ENCODE peak calls at places on chromosomes 13 and 19, in six cellular contexts. One of them, this sample, is unnamed. For H3K4me1, the result is how much of the 10 kb centered on the place peaks cover.

GRCh38 chr19:12365094-12365371 is 450 bp downstream of the ZNF442 start:
- DNase-seq in astrocyte: peak
- DNase-seq in upper lobe of right lung: no peak
- DNase-seq in neural progenitor cell: no peak
- DNase-seq in heart left ventricle: peak
- DNase-seq in mucosa of descending colon: no peak
- DNase-seq in this sample: no peak

GRCh38 chr13:110442946-110443632 is 118.4 kb downstream of the RAB20 start:
- DNase-seq in mucosa of descending colon: no peak
- DNase-seq in neural progenitor cell: no peak
- DNase-seq in heart left ventricle: no peak
- DNase-seq in astrocyte: peak
- DNase-seq in upper lobe of right lung: no peak
- DNase-seq in this sample: no peak

GRCh38 chr19:38263696-38264485 is 482 bp upstream of the SPINT2 start:
- DNase-seq in neural progenitor cell: no peak
- DNase-seq in upper lobe of right lung: peak
- DNase-seq in heart left ventricle: no peak
- DNase-seq in astrocyte: peak
- DNase-seq in mucosa of descending colon: peak
- DNase-seq in this sample: no peak

GRCh38 chr13:37608750-37609339 is 10.3 kb upstream of the POSTN start:
- DNase-seq in heart left ventricle: no peak
- DNase-seq in mucosa of descending colon: no peak
- DNase-seq in upper lobe of right lung: no peak
- DNase-seq in neural progenitor cell: no peak
- DNase-seq in astrocyte: no peak
- DNase-seq in this sample: no peak

GRCh38 chr13:52162279-52163101 is 3.1 kb upstream of the NEK3 start:
- DNase-seq in astrocyte: peak
- DNase-seq in upper lobe of right lung: no peak
- DNase-seq in mucosa of descending colon: no peak
- DNase-seq in heart left ventricle: no peak
- DNase-seq in neural progenitor cell: peak
- DNase-seq in this sample: no peak

GRCh38 chr19:43504426-43505185 is at the start of gene PHLDB3:
- DNase-seq in upper lobe of right lung: peak
- DNase-seq in mucosa of descending colon: peak
- DNase-seq in heart left ventricle: peak
- DNase-seq in astrocyte: no peak
- DNase-seq in neural progenitor cell: no peak
- DNase-seq in this sample: no peak

GRCh38 chr13:75455962-75456361 is 26.0 kb downstream of the TBC1D4 start:
- DNase-seq in heart left ventricle: no peak
- DNase-seq in astrocyte: no peak
- DNase-seq in mucosa of descending colon: no peak
- DNase-seq in neural progenitor cell: no peak
- DNase-seq in upper lobe of right lung: no peak
- DNase-seq in this sample: no peak

GRCh38 chr13:110813646-110814624 is 100.4 kb downstream of the ING1 start:
- DNase-seq in mucosa of descending colon: no peak
- DNase-seq in heart left ventricle: no peak
- DNase-seq in neural progenitor cell: no peak
- DNase-seq in upper lobe of right lung: peak
- DNase-seq in astrocyte: no peak
- DNase-seq in this sample: peak

GRCh38 chr19:799076-799881 is 2.0 kb downstream of the PTBP1 start:
- DNase-seq in heart left ventricle: no peak
- DNase-seq in neural progenitor cell: peak
- DNase-seq in mucosa of descending colon: peak
- DNase-seq in astrocyte: peak
- DNase-seq in upper lobe of right lung: no peak
- DNase-seq in this sample: no peak

GRCh38 chr19:56111601-56112312 is 9.3 kb downstream of the ZNF787 start:
- DNase-seq in mucosa of descending colon: peak
- DNase-seq in heart left ventricle: peak
- DNase-seq in astrocyte: no peak
- DNase-seq in neural progenitor cell: peak
- DNase-seq in upper lobe of right lung: peak
- DNase-seq in this sample: peak

GRCh38 chr13:55219538-55219937 is 1921.2 kb upstream of the PRR20A start:
- DNase-seq in upper lobe of right lung: no peak
- DNase-seq in heart left ventricle: no peak
- DNase-seq in astrocyte: no peak
- DNase-seq in neural progenitor cell: peak
- DNase-seq in mucosa of descending colon: no peak
- DNase-seq in this sample: no peak

GRCh38 chr13:41581884-41582547 is 124.7 kb downstream of the RGCC start:
- DNase-seq in neural progenitor cell: no peak
- DNase-seq in astrocyte: peak
- DNase-seq in mucosa of descending colon: no peak
- DNase-seq in upper lobe of right lung: no peak
- DNase-seq in heart left ventricle: no peak
- DNase-seq in this sample: no peak

GRCh38 chr13:112638157-112638750 is 50.3 kb upstream of the TUBGCP3 start:
- DNase-seq in upper lobe of right lung: peak
- DNase-seq in mucosa of descending colon: no peak
- DNase-seq in neural progenitor cell: no peak
- DNase-seq in astrocyte: no peak
- DNase-seq in heart left ventricle: no peak
- DNase-seq in this sample: no peak

GRCh38 chr19:7326105-7326877 is 22.4 kb upstream of the ARHGEF18 start:
- DNase-seq in heart left ventricle: no peak
- DNase-seq in upper lobe of right lung: peak
- DNase-seq in mucosa of descending colon: no peak
- DNase-seq in neural progenitor cell: peak
- DNase-seq in astrocyte: no peak
- DNase-seq in this sample: no peak

GRCh38 chr13:113991191-113991669 is 17.4 kb upstream of the C13orf46 start:
- DNase-seq in heart left ventricle: peak
- DNase-seq in astrocyte: no peak
- DNase-seq in upper lobe of right lung: peak
- DNase-seq in neural progenitor cell: no peak
- DNase-seq in mucosa of descending colon: peak
- DNase-seq in this sample: no peak

GRCh38 chr19:1041272-1041834 is 1.4 kb downstream of the ABCA7 start:
- DNase-seq in heart left ventricle: no peak
- DNase-seq in upper lobe of right lung: no peak
- DNase-seq in mucosa of descending colon: no peak
- DNase-seq in neural progenitor cell: no peak
- DNase-seq in astrocyte: no peak
- DNase-seq in this sample: no peak

GRCh38 chr13:110882972-110883371 is 31.9 kb downstream of the ANKRD10 start:
- DNase-seq in heart left ventricle: no peak
- DNase-seq in astrocyte: peak
- DNase-seq in neural progenitor cell: no peak
- DNase-seq in upper lobe of right lung: no peak
- DNase-seq in mucosa of descending colon: no peak
- DNase-seq in this sample: no peak

GRCh38 chr13:32951580-32951979 is 64.6 kb upstream of the KL start:
- DNase-seq in mucosa of descending colon: no peak
- DNase-seq in neural progenitor cell: no peak
- DNase-seq in upper lobe of right lung: no peak
- DNase-seq in heart left ventricle: no peak
- DNase-seq in astrocyte: no peak
- DNase-seq in this sample: no peak

GRCh38 chr13:89267734-89268133 is 1596.6 kb downstream of the SLITRK5 start:
- DNase-seq in mucosa of descending colon: no peak
- DNase-seq in astrocyte: peak
- DNase-seq in neural progenitor cell: no peak
- DNase-seq in upper lobe of right lung: no peak
- DNase-seq in heart left ventricle: no peak
- DNase-seq in this sample: no peak

GRCh38 chr13:27770809-27771208 is 21.5 kb upstream of the GSX1 start:
- DNase-seq in mucosa of descending colon: peak
- DNase-seq in neural progenitor cell: peak
- DNase-seq in astrocyte: no peak
- DNase-seq in upper lobe of right lung: no peak
- DNase-seq in heart left ventricle: no peak
- DNase-seq in this sample: no peak

GRCh38 chr19:47663911-47664771 is 49.1 kb upstream of the EHD2 start:
- DNase-seq in upper lobe of right lung: peak
- DNase-seq in heart left ventricle: peak
- DNase-seq in neural progenitor cell: no peak
- DNase-seq in astrocyte: peak
- DNase-seq in mucosa of descending colon: peak
- DNase-seq in this sample: peak

GRCh38 chr13:92974905-92975429 is 251.6 kb upstream of the GPC6 start:
- DNase-seq in neural progenitor cell: no peak
- DNase-seq in upper lobe of right lung: no peak
- DNase-seq in mucosa of descending colon: no peak
- DNase-seq in heart left ventricle: no peak
- DNase-seq in astrocyte: no peak
- DNase-seq in this sample: no peak

GRCh38 chr19:5585461-5586299 is 17.9 kb upstream of the TINCR start:
- DNase-seq in astrocyte: no peak
- DNase-seq in upper lobe of right lung: no peak
- DNase-seq in mucosa of descending colon: no peak
- DNase-seq in neural progenitor cell: peak
- DNase-seq in heart left ventricle: no peak
- DNase-seq in this sample: peak

GRCh38 chr19:33290082-33290815 is 12.1 kb downstream of the CEBPA start:
- DNase-seq in heart left ventricle: no peak
- DNase-seq in astrocyte: no peak
- DNase-seq in neural progenitor cell: no peak
- DNase-seq in mucosa of descending colon: peak
- DNase-seq in upper lobe of right lung: peak
- DNase-seq in this sample: no peak

GRCh38 chr19:33292595-33293254 is 9.6 kb downstream of the CEBPA start:
- DNase-seq in heart left ventricle: no peak
- DNase-seq in astrocyte: no peak
- DNase-seq in upper lobe of right lung: peak
- DNase-seq in mucosa of descending colon: peak
- DNase-seq in neural progenitor cell: no peak
- DNase-seq in this sample: no peak

GRCh38 chr19:33293255-33294057 is 8.9 kb downstream of the CEBPA start:
- DNase-seq in astrocyte: peak
- DNase-seq in heart left ventricle: no peak
- DNase-seq in mucosa of descending colon: peak
- DNase-seq in neural progenitor cell: no peak
- DNase-seq in upper lobe of right lung: peak
- DNase-seq in this sample: no peak

GRCh38 chr19:33290956-33291622 is 11.2 kb downstream of the CEBPA start:
- DNase-seq in heart left ventricle: no peak
- DNase-seq in neural progenitor cell: no peak
- DNase-seq in astrocyte: no peak
- DNase-seq in upper lobe of right lung: peak
- DNase-seq in mucosa of descending colon: peak
- DNase-seq in this sample: no peak

GRCh38 chr19:33291623-33292534 is 10.5 kb downstream of the CEBPA start:
- DNase-seq in neural progenitor cell: no peak
- DNase-seq in mucosa of descending colon: peak
- DNase-seq in heart left ventricle: no peak
- DNase-seq in upper lobe of right lung: peak
- DNase-seq in astrocyte: no peak
- DNase-seq in this sample: no peak
- H3K4me1 ChIP-seq in neural progenitor cell: under half
- H3K4me1 ChIP-seq in mucosa of descending colon: under half
- H3K4me1 ChIP-seq in heart left ventricle: under half
- H3K4me1 ChIP-seq in upper lobe of right lung: under half
- H3K4me1 ChIP-seq in astrocyte: under half
- H3K4me1 ChIP-seq in this sample: under half

GRCh38 chr13:26050568-26051230 is 1.1 kb downstream of the SHISA2 start:
- DNase-seq in mucosa of descending colon: no peak
- DNase-seq in astrocyte: peak
- DNase-seq in neural progenitor cell: peak
- DNase-seq in upper lobe of right lung: peak
- DNase-seq in heart left ventricle: peak
- DNase-seq in this sample: no peak

GRCh38 chr13:26048745-26049144 is 3.1 kb downstream of the SHISA2 start:
- DNase-seq in neural progenitor cell: no peak
- DNase-seq in heart left ventricle: no peak
- DNase-seq in upper lobe of right lung: no peak
- DNase-seq in mucosa of descending colon: no peak
- DNase-seq in astrocyte: no peak
- DNase-seq in this sample: no peak

GRCh38 chr13:26053418-26053980 is 1.7 kb upstream of the SHISA2 start:
- DNase-seq in mucosa of descending colon: no peak
- DNase-seq in upper lobe of right lung: no peak
- DNase-seq in neural progenitor cell: no peak
- DNase-seq in heart left ventricle: no peak
- DNase-seq in astrocyte: no peak
- DNase-seq in this sample: no peak

GRCh38 chr13:26052136-26052736 is 420 bp upstream of the SHISA2 start:
- DNase-seq in neural progenitor cell: peak
- DNase-seq in heart left ventricle: no peak
- DNase-seq in mucosa of descending colon: no peak
- DNase-seq in upper lobe of right lung: no peak
- DNase-seq in astrocyte: no peak
- DNase-seq in this sample: no peak

GRCh38 chr13:26051231-26052135 is at the start of gene SHISA2:
- DNase-seq in upper lobe of right lung: peak
- DNase-seq in neural progenitor cell: peak
- DNase-seq in heart left ventricle: peak
- DNase-seq in mucosa of descending colon: peak
- DNase-seq in astrocyte: peak
- DNase-seq in this sample: no peak
- H3K4me3 ChIP-seq in upper lobe of right lung: peak
- H3K4me3 ChIP-seq in neural progenitor cell: peak
- H3K4me3 ChIP-seq in heart left ventricle: peak
- H3K4me3 ChIP-seq in mucosa of descending colon: no peak
- H3K4me3 ChIP-seq in astrocyte: peak
- H3K4me3 ChIP-seq in this sample: peak

DNA sequence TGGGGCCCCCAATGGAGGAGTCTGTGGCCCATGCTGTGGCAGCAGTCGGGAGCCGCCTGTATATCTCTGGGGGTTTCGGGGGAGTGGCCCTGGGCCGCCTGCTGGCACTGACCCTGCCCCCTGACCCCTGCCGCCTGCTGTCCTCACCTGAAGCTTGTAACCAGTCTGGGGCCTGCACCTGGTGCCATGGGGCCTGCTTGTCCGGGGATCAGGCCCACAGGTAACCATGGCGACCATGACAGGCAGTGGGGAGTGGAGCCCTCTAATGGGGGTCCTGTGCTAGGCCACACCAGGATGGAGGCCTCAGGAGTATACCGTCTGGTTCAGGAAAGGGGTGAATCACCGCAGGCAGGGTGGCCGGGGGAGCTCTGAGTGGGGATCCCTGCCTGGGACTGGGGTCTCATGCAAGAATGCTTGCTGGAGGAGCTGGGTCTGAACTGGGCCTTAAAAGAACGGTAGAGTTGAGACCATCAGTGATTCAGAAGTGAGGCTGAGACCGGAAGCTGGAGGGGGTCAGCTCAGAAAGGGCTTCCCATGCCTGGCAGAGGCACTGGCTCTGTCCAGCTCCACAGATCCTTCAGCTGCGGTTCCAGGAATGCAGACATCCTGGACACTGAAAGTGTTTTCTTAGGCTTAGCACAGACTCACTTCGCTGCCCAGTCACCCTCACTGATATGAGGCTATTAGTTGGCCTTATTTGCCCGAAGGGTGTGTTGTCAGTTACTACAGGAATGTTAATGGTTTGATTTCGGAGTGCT is 29.1 kb downstream of the CNFN start:
- DNase-seq in heart left ventricle: no peak
- DNase-seq in neural progenitor cell: peak
- DNase-seq in mucosa of descending colon: no peak
- DNase-seq in upper lobe of right lung: no peak
- DNase-seq in astrocyte: peak
- DNase-seq in this sample: no peak
- TF ChIP-seq CTCF in heart left ventricle: no peak
- TF ChIP-seq CTCF in neural progenitor cell: peak
- TF ChIP-seq CTCF in mucosa of descending colon: no peak
- TF ChIP-seq CTCF in upper lobe of right lung: no peak
- TF ChIP-seq CTCF in astrocyte: no peak
- TF ChIP-seq CTCF in this sample: no peak

GRCh38 chr13:97268772-97269171 is 46.6 kb downstream of the MBNL2 start:
- DNase-seq in astrocyte: no peak
- DNase-seq in upper lobe of right lung: no peak
- DNase-seq in mucosa of descending colon: no peak
- DNase-seq in neural progenitor cell: no peak
- DNase-seq in heart left ventricle: no peak
- DNase-seq in this sample: peak
- H3K4me1 ChIP-seq in astrocyte: under half
- H3K4me1 ChIP-seq in upper lobe of right lung: half or more
- H3K4me1 ChIP-seq in mucosa of descending colon: under half
- H3K4me1 ChIP-seq in neural progenitor cell: under half
- H3K4me1 ChIP-seq in heart left ventricle: under half
- H3K4me1 ChIP-seq in this sample: under half

This sample was measured in right atrium auricular region.